ENCODE peak calls at places on chromosomes 6 and 20, in seven cellular contexts. P is mucosa of descending colon, C is H1, Q is WTC11, J is HCT116, Z is heart right ventricle, O is mesothelial cell of epicardium. H is an unnamed sample.

GRCh38 chr6:38818691-38819090 is 103.6 kb downstream of the DNAH8 start:
- DNase-seq in P (no peak), C (no peak), Q (no peak), J (no peak), Z (no peak), O (no peak), H (no peak)

GRCh38 chr20:46199198-46199597 is 81.1 kb downstream of the CD40 start:
- DNase-seq in P (no peak), C (peak; percentile 41), Q (peak; percentile 86), J (no peak), Z (no peak), O (no peak), H (no peak)

GRCh38 chr6:92756912-92757311 is 662.4 kb downstream of the EPHA7 start:
- DNase-seq in P (no peak), C (no peak), Q (no peak), J (no peak), Z (no peak), O (no peak), H (no peak)

GRCh38 chr20:32356935-32357868 is 929 bp upstream of the ASXL1 start:
- DNase-seq in P (peak; percentile 50), C (no peak), Q (no peak), J (peak; percentile 15), Z (peak; percentile 15), O (no peak), H (peak; percentile 22)

GRCh38 chr6:163513570-163514166 is 99.2 kb downstream of the QKI start:
- DNase-seq in P (no peak), C (no peak), Q (no peak), J (no peak), Z (no peak), O (no peak), H (no peak)

GRCh38 chr6:37426945-37427510 is 6.0 kb upstream of the CMTR1 start:
- DNase-seq in P (no peak), C (no peak), Q (no peak), J (no peak), Z (no peak), O (no peak), H (no peak)

GRCh38 chr6:37569999-37570776 is 70.5 kb upstream of the CCDC167 start:
- DNase-seq in P (no peak), C (no peak), Q (no peak), J (no peak), Z (no peak), O (no peak), H (no peak)

GRCh38 chr6:168342626-168343025 is 23.0 kb upstream of the DACT2 start:
- DNase-seq in P (peak; percentile 87), C (no peak), Q (no peak), J (no peak), Z (no peak), O (no peak), H (no peak)

GRCh38 chr6:14452567-14453527 is 335.3 kb downstream of the CD83 start:
- DNase-seq in P (no peak), C (no peak), Q (no peak), J (no peak), Z (no peak), O (no peak), H (no peak)

GRCh38 chr20:12086359-12086758 is 168.7 kb downstream of the BTBD3 start:
- DNase-seq in P (no peak), C (no peak), Q (no peak), J (no peak), Z (no peak), O (no peak), H (no peak)

GRCh38 chr6:44742828-44743372 is 355.4 kb downstream of the CDC5L start:
- DNase-seq in P (no peak), C (no peak), Q (no peak), J (no peak), Z (no peak), O (no peak), H (no peak)

GRCh38 chr20:61448396-61448795 is 196.3 kb downstream of the CDH4 start:
- DNase-seq in P (no peak), C (no peak), Q (no peak), J (no peak), Z (no peak), O (no peak), H (no peak)

GRCh38 chr6:105675715-105676397 is 273.0 kb upstream of the PREP start:
- DNase-seq in P (no peak), C (no peak), Q (no peak), J (peak; percentile 73), Z (no peak), O (no peak), H (no peak)

GRCh38 chr6:87907521-87907920 is 140.1 kb upstream of the SPACA1 start:
- DNase-seq in P (no peak), C (no peak), Q (no peak), J (no peak), Z (no peak), O (no peak), H (no peak)

GRCh38 chr6:16909599-16910360 is 148.5 kb upstream of the ATXN1 start:
- DNase-seq in P (no peak), C (no peak), Q (no peak), J (no peak), Z (no peak), O (no peak), H (no peak)

GRCh38 chr6:11759995-11760394 is 18.6 kb downstream of the ADTRP start:
- DNase-seq in P (no peak), C (no peak), Q (no peak), J (no peak), Z (no peak), O (no peak), H (no peak)

GRCh38 chr6:132023490-132023889 is 72.3 kb upstream of the CCN2 start:
- DNase-seq in P (no peak), C (no peak), Q (peak; percentile 16), J (peak; percentile 26), Z (no peak), O (no peak), H (no peak)
- TF ChIP-seq CTCF in P (no peak), C (peak; percentile 49), Q (no peak), J (peak; percentile 34), Z (no peak), O (no peak), H (no peak)

GRCh38 chr6:69164564-69165252 is 529.6 kb downstream of the ADGRB3 start:
- DNase-seq in P (no peak), C (no peak), Q (no peak), J (no peak), Z (no peak), O (no peak), H (no peak)
- TF ChIP-seq CTCF in P (no peak), C (peak; percentile 23), Q (peak; percentile 50), J (no peak), Z (no peak), O (peak; percentile 41), H (peak; percentile 46)

DNA sequence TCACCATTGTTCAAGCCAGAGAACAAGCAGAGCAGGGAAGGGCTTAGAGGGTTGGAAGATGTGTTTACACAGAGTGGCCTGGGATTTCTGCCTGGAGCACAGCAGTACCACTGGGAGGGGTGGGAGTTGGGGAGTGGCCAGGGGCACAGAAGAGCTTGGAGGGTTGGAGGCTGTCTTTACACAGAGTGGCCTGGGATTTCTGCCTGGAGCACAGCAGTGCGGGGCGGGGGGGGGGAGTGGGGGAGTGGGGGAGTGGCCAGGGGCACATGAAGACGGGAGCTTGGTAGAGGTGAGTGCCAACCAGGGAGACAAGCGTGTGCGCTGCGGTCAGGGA is 50.9 kb downstream of the WDR27 start:
- DNase-seq in P (no peak), C (no peak), Q (no peak), J (no peak), Z (no peak), O (no peak), H (no peak)
- TF ChIP-seq CTCF in P (no peak), C (no peak), Q (no peak), J (no peak), Z (no peak), O (no peak), H (no peak)

GRCh38 chr6:157574851-157575424 is 193.9 kb downstream of the ZDHHC14 start:
- DNase-seq in P (no peak), C (no peak), Q (no peak), J (no peak), Z (no peak), O (no peak), H (no peak)
- TF ChIP-seq CTCF in P (no peak), C (no peak), Q (no peak), J (no peak), Z (no peak), O (no peak), H (no peak)

GRCh38 chr20:58233881-58234528 is 5.6 kb upstream of the ANKRD60 start:
- DNase-seq in P (peak; percentile 55), C (no peak), Q (peak; percentile 88), J (no peak), Z (no peak), O (no peak), H (peak; percentile 42)
- TF ChIP-seq CTCF in P (peak; percentile 56), C (peak; percentile 80), Q (peak; percentile 95), J (peak; percentile 96), Z (peak; percentile 29), O (peak; percentile 41), H (peak; percentile 63)

H was measured in progenitor cell of endocrine pancreas.